ENCODE peak calls at places on chromosome 14, in four cellular contexts. N is activated CD4-positive, CD25-positive, alpha-beta regulatory T cell; S is CD8-positive, alpha-beta T cell; J is activated T-helper 1 cell treated with Interleukin-2 at 50 U/mL for 16 hours. H is an unnamed sample.

GRCh38 chr14:103908580-103908979 is 19.7 kb upstream of the TDRD9 start:
- DNase-seq in N (no peak), S (no peak), J (no peak), H (no peak)

GRCh38 chr14:93311082-93311481 is 21.8 kb downstream of the BTBD7 start:
- DNase-seq in N (no peak), S (no peak), J (no peak), H (no peak)

GRCh38 chr14:68512088-68512487 is 280.8 kb downstream of the ZFP36L1 start:
- DNase-seq in N (no peak), S (no peak), J (no peak), H (no peak)

GRCh38 chr14:79325071-79325470 is 886.2 kb downstream of the DIO2 start:
- DNase-seq in N (no peak), S (no peak), J (no peak), H (no peak)

GRCh38 chr14:101125719-101126375 is 222.3 kb upstream of the RTL1 start:
- DNase-seq in N (no peak), S (no peak), J (no peak), H (peak; percentile 15)

GRCh38 chr14:75627406-75627805 is 33.3 kb downstream of the ERG28 start:
- DNase-seq in N (no peak), S (no peak), J (no peak), H (no peak)

GRCh38 chr14:104280085-104280901 is 141.9 kb downstream of the KIF26A start:
- DNase-seq in N (no peak), S (no peak), J (no peak), H (peak; percentile 19)

GRCh38 chr14:75689012-75689411 is 28.0 kb downstream of the TTLL5 start:
- DNase-seq in N (no peak), S (no peak), J (no peak), H (no peak)

GRCh38 chr14:77053046-77053841 is 24.7 kb upstream of the IRF2BPL start:
- DNase-seq in N (peak; percentile 71), S (peak; percentile 51), J (peak; percentile 61), H (peak; percentile 64)

GRCh38 chr14:104374718-104375080 is 204.9 kb upstream of the C14orf180 start:
- DNase-seq in N (no peak), S (no peak), J (no peak), H (no peak)

GRCh38 chr14:105201156-105201927 is 20.2 kb upstream of the NUDT14 start:
- DNase-seq in N (no peak), S (no peak), J (no peak), H (no peak)

GRCh38 chr14:99548285-99548684 is 55.7 kb downstream of the CCDC85C start:
- DNase-seq in N (no peak), S (no peak), J (no peak), H (no peak)

GRCh38 chr14:75578786-75579781 is 664 bp downstream of the FLVCR2 start:
- DNase-seq in N (no peak), S (no peak), J (no peak), H (no peak)

GRCh38 chr14:69637503-69638030 is 26.2 kb downstream of the SUSD6 start:
- DNase-seq in N (no peak), S (no peak), J (no peak), H (no peak)

GRCh38 chr14:21072102-21072501 is 2.0 kb downstream of the ARHGEF40 start:
- DNase-seq in N (no peak), S (no peak), J (no peak), H (no peak)

GRCh38 chr14:38329236-38329635 is 73.3 kb upstream of the CLEC14A start:
- DNase-seq in N (no peak), S (no peak), J (no peak), H (no peak)

GRCh38 chr14:99183716-99184115 is 88.3 kb downstream of the BCL11B start:
- DNase-seq in N (no peak), S (no peak), J (no peak), H (no peak)

GRCh38 chr14:98937021-98937420 is 335.0 kb downstream of the BCL11B start:
- DNase-seq in N (no peak), S (no peak), J (no peak), H (no peak)